ENCODE peak calls at places on chromosomes 1 and 21, in five cellular contexts. One of them, this sample, is unnamed.

GRCh38 chr1:1200876-1201810 is 5.2 kb downstream of the TNFRSF18 start:
- DNase-seq in thoracic aorta: no peak
- DNase-seq in nephron progenitor cell: peak; percentile 74
- DNase-seq in astrocyte of the spinal cord: peak; percentile 22
- DNase-seq in spleen: peak; percentile 91
- DNase-seq in this sample: peak; percentile 84

GRCh38 chr1:93061895-93062792 is 16.9 kb upstream of the MTF2 start:
- DNase-seq in thoracic aorta: no peak
- DNase-seq in nephron progenitor cell: no peak
- DNase-seq in astrocyte of the spinal cord: peak; percentile 24
- DNase-seq in spleen: no peak
- DNase-seq in this sample: no peak

GRCh38 chr1:115677172-115677542 is 35.4 kb downstream of the VANGL1 start:
- DNase-seq in thoracic aorta: no peak
- DNase-seq in nephron progenitor cell: no peak
- DNase-seq in astrocyte of the spinal cord: peak; percentile 81
- DNase-seq in spleen: no peak
- DNase-seq in this sample: no peak

GRCh38 chr1:228009828-228010775 is 3.3 kb downstream of the WNT3A start:
- DNase-seq in thoracic aorta: no peak
- DNase-seq in nephron progenitor cell: peak; percentile 57
- DNase-seq in astrocyte of the spinal cord: no peak
- DNase-seq in spleen: peak; percentile 67
- DNase-seq in this sample: no peak

GRCh38 chr1:214416417-214417212 is 134.8 kb downstream of the PTPN14 start:
- DNase-seq in thoracic aorta: no peak
- DNase-seq in nephron progenitor cell: no peak
- DNase-seq in astrocyte of the spinal cord: peak; percentile 66
- DNase-seq in spleen: no peak
- DNase-seq in this sample: no peak

GRCh38 chr1:18062180-18062579 is 45.4 kb upstream of the IGSF21 start:
- DNase-seq in thoracic aorta: no peak
- DNase-seq in nephron progenitor cell: peak; percentile 83
- DNase-seq in astrocyte of the spinal cord: no peak
- DNase-seq in spleen: no peak
- DNase-seq in this sample: no peak

GRCh38 chr1:63051886-63052285 is 268.0 kb downstream of the ATG4C start:
- DNase-seq in thoracic aorta: no peak
- DNase-seq in nephron progenitor cell: no peak
- DNase-seq in astrocyte of the spinal cord: no peak
- DNase-seq in spleen: no peak
- DNase-seq in this sample: no peak

GRCh38 chr21:38716942-38717341 is 88.8 kb upstream of the ETS2 start:
- DNase-seq in thoracic aorta: no peak
- DNase-seq in nephron progenitor cell: no peak
- DNase-seq in astrocyte of the spinal cord: no peak
- DNase-seq in spleen: no peak
- DNase-seq in this sample: no peak

GRCh38 chr1:197786280-197786679 is 11.0 kb upstream of the DENND1B start:
- DNase-seq in thoracic aorta: no peak
- DNase-seq in nephron progenitor cell: no peak
- DNase-seq in astrocyte of the spinal cord: no peak
- DNase-seq in spleen: no peak
- DNase-seq in this sample: no peak

GRCh38 chr1:3347257-3348020 is 107.0 kb upstream of the ARHGEF16 start:
- DNase-seq in thoracic aorta: no peak
- DNase-seq in nephron progenitor cell: no peak
- DNase-seq in astrocyte of the spinal cord: no peak
- DNase-seq in spleen: no peak
- DNase-seq in this sample: no peak

GRCh38 chr1:17425806-17426205 is 13.7 kb downstream of the RCC2 start:
- DNase-seq in thoracic aorta: no peak
- DNase-seq in nephron progenitor cell: no peak
- DNase-seq in astrocyte of the spinal cord: no peak
- DNase-seq in spleen: no peak
- DNase-seq in this sample: no peak

GRCh38 chr1:156465747-156466365 is 34.7 kb downstream of the MEF2D start:
- DNase-seq in thoracic aorta: no peak
- DNase-seq in nephron progenitor cell: no peak
- DNase-seq in astrocyte of the spinal cord: no peak
- DNase-seq in spleen: no peak
- DNase-seq in this sample: no peak

GRCh38 chr1:200737647-200738296 is 921 bp upstream of the CAMSAP2 start:
- DNase-seq in thoracic aorta: no peak
- DNase-seq in nephron progenitor cell: no peak
- DNase-seq in astrocyte of the spinal cord: no peak
- DNase-seq in spleen: no peak
- DNase-seq in this sample: no peak

GRCh38 chr1:114554577-114554976 is 26.8 kb downstream of the BCAS2 start:
- DNase-seq in thoracic aorta: no peak
- DNase-seq in nephron progenitor cell: no peak
- DNase-seq in astrocyte of the spinal cord: no peak
- DNase-seq in spleen: no peak
- DNase-seq in this sample: no peak

GRCh38 chr1:7558041-7558461 is 213.0 kb upstream of the VAMP3 start:
- DNase-seq in thoracic aorta: no peak
- DNase-seq in nephron progenitor cell: peak; percentile 29
- DNase-seq in astrocyte of the spinal cord: no peak
- DNase-seq in spleen: peak; percentile 70
- DNase-seq in this sample: peak; percentile 85

GRCh38 chr1:80217377-80217986 is 1211.0 kb upstream of the ADGRL4 start:
- DNase-seq in thoracic aorta: no peak
- DNase-seq in nephron progenitor cell: peak; percentile 9
- DNase-seq in astrocyte of the spinal cord: peak; percentile 73
- DNase-seq in spleen: no peak
- DNase-seq in this sample: no peak
- TF ChIP-seq CTCF in thoracic aorta: no peak
- TF ChIP-seq CTCF in nephron progenitor cell: peak; percentile 48
- TF ChIP-seq CTCF in astrocyte of the spinal cord: peak; percentile 77
- TF ChIP-seq CTCF in spleen: no peak
- TF ChIP-seq CTCF in this sample: peak; percentile 83

GRCh38 chr1:84780000-84780716 is 89.9 kb upstream of the SSX2IP start:
- DNase-seq in thoracic aorta: no peak
- DNase-seq in nephron progenitor cell: no peak
- DNase-seq in astrocyte of the spinal cord: no peak
- DNase-seq in spleen: no peak
- DNase-seq in this sample: no peak

GRCh38 chr1:84782311-84782771 is 92.1 kb upstream of the SSX2IP start:
- DNase-seq in thoracic aorta: no peak
- DNase-seq in nephron progenitor cell: peak; percentile 74
- DNase-seq in astrocyte of the spinal cord: peak; percentile 72
- DNase-seq in spleen: peak; percentile 89
- DNase-seq in this sample: no peak

GRCh38 chr1:84785231-84785630 is 95.0 kb upstream of the SSX2IP start:
- DNase-seq in thoracic aorta: no peak
- DNase-seq in nephron progenitor cell: no peak
- DNase-seq in astrocyte of the spinal cord: no peak
- DNase-seq in spleen: no peak
- DNase-seq in this sample: no peak

DNA sequence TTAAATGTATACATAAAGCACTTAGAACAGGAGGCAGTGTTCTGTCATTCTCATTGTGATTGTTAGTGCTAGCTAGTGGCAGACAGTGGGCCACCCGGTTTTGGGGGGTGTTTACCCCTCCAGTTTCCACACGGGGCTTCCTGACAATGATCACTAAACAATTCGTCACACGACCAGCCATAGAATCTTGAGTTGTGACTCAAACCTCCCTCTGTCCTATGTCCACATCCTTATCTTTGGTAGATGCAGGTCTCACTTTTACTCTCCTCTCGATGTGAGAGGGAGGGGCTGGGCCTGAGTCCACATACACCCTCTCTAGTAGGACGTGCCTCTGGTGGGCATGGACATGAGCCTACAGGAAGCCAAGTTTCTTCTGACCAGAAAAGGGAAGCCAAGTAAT is 92.6 kb upstream of the SSX2IP start:
- DNase-seq in thoracic aorta: no peak
- DNase-seq in nephron progenitor cell: no peak
- DNase-seq in astrocyte of the spinal cord: no peak
- DNase-seq in spleen: no peak
- DNase-seq in this sample: no peak
- TF ChIP-seq CTCF in thoracic aorta: no peak
- TF ChIP-seq CTCF in nephron progenitor cell: no peak
- TF ChIP-seq CTCF in astrocyte of the spinal cord: no peak
- TF ChIP-seq CTCF in spleen: no peak
- TF ChIP-seq CTCF in this sample: no peak

DNA sequence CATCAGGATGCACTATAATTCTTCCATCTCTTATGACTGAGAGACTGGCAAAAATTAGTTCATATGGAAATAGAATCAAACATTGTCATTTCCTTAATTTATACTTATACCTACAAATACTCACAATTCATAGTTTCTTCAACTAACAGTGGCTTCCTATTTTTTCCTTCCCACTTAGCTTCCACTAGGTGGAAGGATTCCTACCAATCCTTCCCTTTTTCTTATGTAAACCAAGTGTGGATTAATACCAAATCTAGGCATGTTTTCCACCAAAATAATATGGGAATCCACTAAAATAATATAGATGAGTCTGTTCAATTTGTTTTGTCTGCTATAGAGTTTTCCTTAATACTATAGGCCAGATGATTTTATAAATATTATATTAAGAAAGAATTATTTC is 1537.1 kb downstream of the PLA2G4A start:
- DNase-seq in thoracic aorta: no peak
- DNase-seq in nephron progenitor cell: no peak
- DNase-seq in astrocyte of the spinal cord: no peak
- DNase-seq in spleen: no peak
- DNase-seq in this sample: no peak
- TF ChIP-seq CTCF in thoracic aorta: no peak
- TF ChIP-seq CTCF in nephron progenitor cell: no peak
- TF ChIP-seq CTCF in astrocyte of the spinal cord: no peak
- TF ChIP-seq CTCF in spleen: no peak
- TF ChIP-seq CTCF in this sample: peak; percentile 31

DNA sequence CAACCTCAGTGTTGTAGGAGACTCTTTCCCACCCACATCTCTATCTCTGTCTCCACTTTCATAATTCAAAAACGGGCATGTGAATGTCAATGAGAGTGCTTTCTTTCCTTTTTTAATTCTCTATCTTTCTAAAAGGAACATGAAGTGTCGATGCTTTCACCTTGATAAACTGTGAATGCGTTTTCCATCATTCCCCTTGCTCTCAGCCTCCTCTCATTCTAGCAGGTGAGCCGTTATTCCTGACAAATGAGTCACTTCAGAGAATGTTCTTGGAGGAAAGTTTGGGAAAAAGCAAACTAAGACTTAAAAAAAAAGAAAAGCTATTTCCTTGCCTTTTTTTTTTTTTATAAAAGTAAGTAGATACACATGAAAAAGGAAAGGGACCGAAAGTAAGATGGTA is 226.0 kb upstream of the C1orf87 start:
- DNase-seq in thoracic aorta: no peak
- DNase-seq in nephron progenitor cell: no peak
- DNase-seq in astrocyte of the spinal cord: no peak
- DNase-seq in spleen: no peak
- DNase-seq in this sample: no peak
- TF ChIP-seq CTCF in thoracic aorta: no peak
- TF ChIP-seq CTCF in nephron progenitor cell: no peak
- TF ChIP-seq CTCF in astrocyte of the spinal cord: no peak
- TF ChIP-seq CTCF in spleen: no peak
- TF ChIP-seq CTCF in this sample: no peak

GRCh38 chr1:28259252-28259934 is at the start of gene SESN2:
- DNase-seq in thoracic aorta: peak; percentile 95
- DNase-seq in nephron progenitor cell: peak; percentile 99
- DNase-seq in astrocyte of the spinal cord: peak; percentile 99
- DNase-seq in spleen: peak; percentile 99
- DNase-seq in this sample: peak; percentile 100

GRCh38 chr1:28260803-28261174 is 1.5 kb downstream of the SESN2 start:
- DNase-seq in thoracic aorta: no peak
- DNase-seq in nephron progenitor cell: no peak
- DNase-seq in astrocyte of the spinal cord: peak; percentile 4
- DNase-seq in spleen: no peak
- DNase-seq in this sample: no peak

GRCh38 chr1:28258628-28259251 is 578 bp upstream of the SESN2 start:
- DNase-seq in thoracic aorta: no peak
- DNase-seq in nephron progenitor cell: no peak
- DNase-seq in astrocyte of the spinal cord: no peak
- DNase-seq in spleen: no peak
- DNase-seq in this sample: no peak

GRCh38 chr1:28257736-28258135 is 1.6 kb upstream of the SESN2 start:
- DNase-seq in thoracic aorta: no peak
- DNase-seq in nephron progenitor cell: no peak
- DNase-seq in astrocyte of the spinal cord: no peak
- DNase-seq in spleen: no peak
- DNase-seq in this sample: no peak

GRCh38 chr1:28259935-28260802 is 851 bp downstream of the SESN2 start:
- DNase-seq in thoracic aorta: no peak
- DNase-seq in nephron progenitor cell: peak; percentile 84
- DNase-seq in astrocyte of the spinal cord: peak; percentile 92
- DNase-seq in spleen: peak; percentile 89
- DNase-seq in this sample: peak; percentile 95
- TF ChIP-seq CTCF in thoracic aorta: no peak
- TF ChIP-seq CTCF in nephron progenitor cell: no peak
- TF ChIP-seq CTCF in astrocyte of the spinal cord: no peak
- TF ChIP-seq CTCF in spleen: no peak
- TF ChIP-seq CTCF in this sample: no peak

GRCh38 chr1:68788762-68789161 is 291.9 kb upstream of the DEPDC1 start:
- DNase-seq in thoracic aorta: no peak
- DNase-seq in nephron progenitor cell: no peak
- DNase-seq in astrocyte of the spinal cord: no peak
- DNase-seq in spleen: no peak
- DNase-seq in this sample: no peak

GRCh38 chr1:68796888-68797287 is 300.0 kb upstream of the DEPDC1 start:
- DNase-seq in thoracic aorta: no peak
- DNase-seq in nephron progenitor cell: no peak
- DNase-seq in astrocyte of the spinal cord: no peak
- DNase-seq in spleen: no peak
- DNase-seq in this sample: no peak

GRCh38 chr1:68795956-68796355 is 299.1 kb upstream of the DEPDC1 start:
- DNase-seq in thoracic aorta: no peak
- DNase-seq in nephron progenitor cell: no peak
- DNase-seq in astrocyte of the spinal cord: peak; percentile 5
- DNase-seq in spleen: no peak
- DNase-seq in this sample: no peak

GRCh38 chr1:68791800-68792199 is 294.9 kb upstream of the DEPDC1 start:
- DNase-seq in thoracic aorta: no peak
- DNase-seq in nephron progenitor cell: no peak
- DNase-seq in astrocyte of the spinal cord: no peak
- DNase-seq in spleen: no peak
- DNase-seq in this sample: no peak
- TF ChIP-seq CTCF in thoracic aorta: no peak
- TF ChIP-seq CTCF in nephron progenitor cell: no peak
- TF ChIP-seq CTCF in astrocyte of the spinal cord: no peak
- TF ChIP-seq CTCF in spleen: no peak
- TF ChIP-seq CTCF in this sample: no peak

This sample was measured in chondrocyte.